ENCODE peak calls at places on chromosome 2, in ten cellular contexts. One of them, this sample, is unnamed. For H3K27me3 and H3K4me1, the result is how much of the 10 kb centered on the place peaks cover.

GRCh38 chr2:96153991-96154431 is 8.8 kb upstream of the DUSP2 start:
- DNase-seq in K562: no peak
- DNase-seq in upper lobe of right lung: peak
- DNase-seq in GM23248: no peak
- DNase-seq in heart right ventricle: no peak
- DNase-seq in CD8-positive, alpha-beta memory T cell: no peak
- DNase-seq in Peyer's patch: no peak
- DNase-seq in IMR-90: no peak
- DNase-seq in adrenal gland: no peak
- DNase-seq in aorta: no peak
- DNase-seq in this sample: no peak

GRCh38 chr2:113240150-113240914 is 38.4 kb downstream of the PAX8 start:
- DNase-seq in GM23248: peak
- DNase-seq in Peyer's patch: peak
- DNase-seq in heart right ventricle: peak
- DNase-seq in upper lobe of right lung: peak
- DNase-seq in IMR-90: peak
- DNase-seq in CD8-positive, alpha-beta memory T cell: no peak
- DNase-seq in adrenal gland: peak
- DNase-seq in K562: no peak
- DNase-seq in aorta: peak
- DNase-seq in this sample: peak

GRCh38 chr2:24050041-24050655 is 607 bp downstream of the FKBP1B start:
- DNase-seq in aorta: peak
- DNase-seq in GM23248: peak
- DNase-seq in Peyer's patch: no peak
- DNase-seq in IMR-90: no peak
- DNase-seq in K562: no peak
- DNase-seq in upper lobe of right lung: peak
- DNase-seq in heart right ventricle: peak
- DNase-seq in CD8-positive, alpha-beta memory T cell: no peak
- DNase-seq in adrenal gland: peak
- DNase-seq in this sample: peak

GRCh38 chr2:8094571-8094970 is 587.3 kb upstream of the ID2 start:
- DNase-seq in IMR-90: no peak
- DNase-seq in heart right ventricle: no peak
- DNase-seq in Peyer's patch: no peak
- DNase-seq in GM23248: no peak
- DNase-seq in adrenal gland: no peak
- DNase-seq in K562: no peak
- DNase-seq in aorta: no peak
- DNase-seq in CD8-positive, alpha-beta memory T cell: no peak
- DNase-seq in upper lobe of right lung: no peak
- DNase-seq in this sample: peak

GRCh38 chr2:36965751-36966369 is 476 bp downstream of the STRN start:
- DNase-seq in IMR-90: no peak
- DNase-seq in Peyer's patch: peak
- DNase-seq in adrenal gland: no peak
- DNase-seq in CD8-positive, alpha-beta memory T cell: no peak
- DNase-seq in upper lobe of right lung: peak
- DNase-seq in aorta: no peak
- DNase-seq in K562: peak
- DNase-seq in GM23248: peak
- DNase-seq in heart right ventricle: no peak
- DNase-seq in this sample: no peak

GRCh38 chr2:101064868-101065549 is 62.9 kb downstream of the RPL31 start:
- DNase-seq in upper lobe of right lung: no peak
- DNase-seq in heart right ventricle: no peak
- DNase-seq in CD8-positive, alpha-beta memory T cell: no peak
- DNase-seq in aorta: no peak
- DNase-seq in adrenal gland: no peak
- DNase-seq in IMR-90: peak
- DNase-seq in Peyer's patch: no peak
- DNase-seq in K562: no peak
- DNase-seq in GM23248: peak
- DNase-seq in this sample: no peak

GRCh38 chr2:206533977-206534376 is 90.6 kb downstream of the ADAM23 start:
- DNase-seq in K562: no peak
- DNase-seq in CD8-positive, alpha-beta memory T cell: no peak
- DNase-seq in Peyer's patch: no peak
- DNase-seq in IMR-90: no peak
- DNase-seq in GM23248: no peak
- DNase-seq in heart right ventricle: no peak
- DNase-seq in upper lobe of right lung: no peak
- DNase-seq in aorta: no peak
- DNase-seq in adrenal gland: no peak
- DNase-seq in this sample: no peak

GRCh38 chr2:227939271-227940027 is 68.0 kb downstream of the DAW1 start:
- DNase-seq in adrenal gland: peak
- DNase-seq in CD8-positive, alpha-beta memory T cell: no peak
- DNase-seq in IMR-90: peak
- DNase-seq in Peyer's patch: no peak
- DNase-seq in aorta: no peak
- DNase-seq in K562: no peak
- DNase-seq in heart right ventricle: no peak
- DNase-seq in upper lobe of right lung: no peak
- DNase-seq in GM23248: peak
- DNase-seq in this sample: no peak

GRCh38 chr2:235463893-235464292 is 29.9 kb upstream of the AGAP1 start:
- DNase-seq in IMR-90: no peak
- DNase-seq in aorta: no peak
- DNase-seq in CD8-positive, alpha-beta memory T cell: no peak
- DNase-seq in adrenal gland: peak
- DNase-seq in heart right ventricle: peak
- DNase-seq in Peyer's patch: no peak
- DNase-seq in GM23248: no peak
- DNase-seq in K562: no peak
- DNase-seq in upper lobe of right lung: peak
- DNase-seq in this sample: peak

GRCh38 chr2:101014264-101014857 is 12.3 kb downstream of the RPL31 start:
- DNase-seq in upper lobe of right lung: no peak
- DNase-seq in heart right ventricle: no peak
- DNase-seq in Peyer's patch: no peak
- DNase-seq in GM23248: no peak
- DNase-seq in K562: no peak
- DNase-seq in adrenal gland: no peak
- DNase-seq in CD8-positive, alpha-beta memory T cell: no peak
- DNase-seq in aorta: no peak
- DNase-seq in IMR-90: no peak
- DNase-seq in this sample: no peak

GRCh38 chr2:95382686-95383634 is 19.5 kb upstream of the FAHD2A start:
- DNase-seq in GM23248: no peak
- DNase-seq in Peyer's patch: no peak
- DNase-seq in K562: no peak
- DNase-seq in adrenal gland: peak
- DNase-seq in IMR-90: no peak
- DNase-seq in aorta: no peak
- DNase-seq in CD8-positive, alpha-beta memory T cell: no peak
- DNase-seq in upper lobe of right lung: peak
- DNase-seq in heart right ventricle: no peak
- DNase-seq in this sample: no peak

GRCh38 chr2:43136862-43137261 is 89.5 kb downstream of the ZFP36L2 start:
- DNase-seq in Peyer's patch: peak
- DNase-seq in upper lobe of right lung: no peak
- DNase-seq in IMR-90: no peak
- DNase-seq in K562: no peak
- DNase-seq in aorta: no peak
- DNase-seq in GM23248: no peak
- DNase-seq in CD8-positive, alpha-beta memory T cell: peak
- DNase-seq in heart right ventricle: no peak
- DNase-seq in adrenal gland: no peak
- DNase-seq in this sample: no peak

GRCh38 chr2:186590538-186591441 is 934 bp downstream of the ITGAV start:
- DNase-seq in Peyer's patch: peak
- DNase-seq in adrenal gland: peak
- DNase-seq in K562: peak
- DNase-seq in GM23248: peak
- DNase-seq in heart right ventricle: no peak
- DNase-seq in aorta: no peak
- DNase-seq in CD8-positive, alpha-beta memory T cell: no peak
- DNase-seq in IMR-90: peak
- DNase-seq in upper lobe of right lung: no peak
- DNase-seq in this sample: no peak

GRCh38 chr2:199463000-199463692 is 5.4 kb upstream of the SATB2 start:
- DNase-seq in aorta: peak
- DNase-seq in heart right ventricle: peak
- DNase-seq in upper lobe of right lung: peak
- DNase-seq in CD8-positive, alpha-beta memory T cell: no peak
- DNase-seq in IMR-90: peak
- DNase-seq in GM23248: peak
- DNase-seq in K562: no peak
- DNase-seq in adrenal gland: peak
- DNase-seq in Peyer's patch: no peak
- DNase-seq in this sample: peak

GRCh38 chr2:218867900-218868299 is 8.3 kb downstream of the WNT6 start:
- DNase-seq in GM23248: no peak
- DNase-seq in Peyer's patch: no peak
- DNase-seq in K562: no peak
- DNase-seq in aorta: no peak
- DNase-seq in adrenal gland: no peak
- DNase-seq in IMR-90: no peak
- DNase-seq in CD8-positive, alpha-beta memory T cell: no peak
- DNase-seq in upper lobe of right lung: no peak
- DNase-seq in heart right ventricle: peak
- DNase-seq in this sample: no peak
- H3K27me3 ChIP-seq in GM23248: half or more
- H3K27me3 ChIP-seq in Peyer's patch: under half
- H3K27me3 ChIP-seq in K562: under half
- H3K27me3 ChIP-seq in aorta: under half
- H3K27me3 ChIP-seq in adrenal gland: under half
- H3K27me3 ChIP-seq in IMR-90: half or more
- H3K27me3 ChIP-seq in CD8-positive, alpha-beta memory T cell: under half
- H3K27me3 ChIP-seq in upper lobe of right lung: half or more
- H3K27me3 ChIP-seq in heart right ventricle: half or more
- H3K27me3 ChIP-seq in this sample: under half

GRCh38 chr2:62566847-62567246 is 60.9 kb upstream of the TMEM17 start:
- DNase-seq in K562: no peak
- DNase-seq in IMR-90: no peak
- DNase-seq in CD8-positive, alpha-beta memory T cell: no peak
- DNase-seq in Peyer's patch: no peak
- DNase-seq in GM23248: no peak
- DNase-seq in heart right ventricle: no peak
- DNase-seq in aorta: no peak
- DNase-seq in upper lobe of right lung: no peak
- DNase-seq in adrenal gland: no peak
- DNase-seq in this sample: no peak

GRCh38 chr2:62569907-62570793 is 64.2 kb upstream of the TMEM17 start:
- DNase-seq in CD8-positive, alpha-beta memory T cell: no peak
- DNase-seq in upper lobe of right lung: no peak
- DNase-seq in K562: no peak
- DNase-seq in IMR-90: no peak
- DNase-seq in adrenal gland: no peak
- DNase-seq in GM23248: no peak
- DNase-seq in aorta: no peak
- DNase-seq in heart right ventricle: no peak
- DNase-seq in Peyer's patch: no peak
- DNase-seq in this sample: peak

GRCh38 chr2:62568983-62569837 is 63.2 kb upstream of the TMEM17 start:
- DNase-seq in GM23248: no peak
- DNase-seq in CD8-positive, alpha-beta memory T cell: no peak
- DNase-seq in Peyer's patch: no peak
- DNase-seq in adrenal gland: no peak
- DNase-seq in K562: no peak
- DNase-seq in upper lobe of right lung: no peak
- DNase-seq in heart right ventricle: no peak
- DNase-seq in IMR-90: peak
- DNase-seq in aorta: no peak
- DNase-seq in this sample: no peak

GRCh38 chr2:62565309-62565908 is 59.4 kb upstream of the TMEM17 start:
- DNase-seq in upper lobe of right lung: no peak
- DNase-seq in IMR-90: no peak
- DNase-seq in CD8-positive, alpha-beta memory T cell: no peak
- DNase-seq in Peyer's patch: no peak
- DNase-seq in heart right ventricle: no peak
- DNase-seq in aorta: no peak
- DNase-seq in GM23248: no peak
- DNase-seq in K562: no peak
- DNase-seq in adrenal gland: no peak
- DNase-seq in this sample: no peak

DNA sequence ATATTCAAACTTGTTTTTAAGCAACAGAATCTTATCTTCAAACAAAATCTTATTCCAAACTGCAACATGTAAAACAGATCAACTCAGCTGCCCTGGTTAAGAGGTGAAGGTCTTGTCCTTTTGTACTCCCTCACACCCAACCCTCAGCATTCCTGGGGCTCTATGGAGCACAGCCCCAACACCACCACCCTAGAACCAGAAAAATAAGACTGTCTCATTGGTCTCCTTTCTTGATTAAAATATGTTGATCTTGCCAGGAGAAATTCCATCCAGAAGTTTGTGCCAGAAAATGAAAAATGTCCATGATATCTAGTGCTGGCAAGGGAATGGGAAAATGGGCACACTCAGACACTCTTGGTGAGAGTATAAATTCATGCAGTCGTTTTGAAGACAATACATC is 62.1 kb upstream of the TMEM17 start:
- DNase-seq in CD8-positive, alpha-beta memory T cell: no peak
- DNase-seq in IMR-90: no peak
- DNase-seq in K562: no peak
- DNase-seq in aorta: no peak
- DNase-seq in heart right ventricle: no peak
- DNase-seq in GM23248: no peak
- DNase-seq in upper lobe of right lung: no peak
- DNase-seq in adrenal gland: peak
- DNase-seq in Peyer's patch: no peak
- DNase-seq in this sample: no peak
- H3K27ac ChIP-seq in CD8-positive, alpha-beta memory T cell: no peak
- H3K27ac ChIP-seq in IMR-90: no peak
- H3K27ac ChIP-seq in K562: no peak
- H3K27ac ChIP-seq in aorta: no peak
- H3K27ac ChIP-seq in heart right ventricle: no peak
- H3K27ac ChIP-seq in GM23248: no peak
- H3K27ac ChIP-seq in upper lobe of right lung: no peak
- H3K27ac ChIP-seq in adrenal gland: no peak
- H3K27ac ChIP-seq in Peyer's patch: no peak
- H3K27ac ChIP-seq in this sample: no peak

GRCh38 chr2:1750935-1751767 is 6.8 kb upstream of the PXDN start:
- DNase-seq in adrenal gland: peak
- DNase-seq in upper lobe of right lung: peak
- DNase-seq in CD8-positive, alpha-beta memory T cell: no peak
- DNase-seq in IMR-90: peak
- DNase-seq in K562: peak
- DNase-seq in Peyer's patch: no peak
- DNase-seq in heart right ventricle: peak
- DNase-seq in GM23248: peak
- DNase-seq in aorta: peak
- DNase-seq in this sample: peak
- H3K4me1 ChIP-seq in adrenal gland: under half
- H3K4me1 ChIP-seq in upper lobe of right lung: under half
- H3K4me1 ChIP-seq in CD8-positive, alpha-beta memory T cell: under half
- H3K4me1 ChIP-seq in IMR-90: under half
- H3K4me1 ChIP-seq in K562: under half
- H3K4me1 ChIP-seq in Peyer's patch: under half
- H3K4me1 ChIP-seq in heart right ventricle: under half
- H3K4me1 ChIP-seq in GM23248: under half
- H3K4me1 ChIP-seq in aorta: under half
- H3K4me1 ChIP-seq in this sample: under half

DNA sequence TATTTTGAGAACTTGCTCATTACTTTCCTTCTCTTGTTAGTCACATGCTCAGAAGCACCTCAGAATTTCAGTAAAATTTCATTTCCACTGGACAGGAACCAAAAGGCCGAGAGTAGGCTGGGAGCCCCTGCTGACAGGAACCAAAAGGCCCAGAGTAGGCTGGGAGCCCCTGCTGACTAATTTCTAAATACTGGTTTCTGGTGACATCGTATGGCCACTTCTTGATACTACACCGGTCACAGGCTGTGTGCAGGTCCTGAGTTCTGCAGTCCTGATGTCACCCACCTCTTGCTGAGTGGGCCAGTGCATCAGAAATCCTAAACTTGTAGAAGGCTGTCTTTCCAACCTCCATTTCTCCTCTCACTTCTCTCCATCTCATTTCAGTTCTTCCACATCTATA is 17.7 kb upstream of the EN1 start:
- DNase-seq in aorta: no peak
- DNase-seq in adrenal gland: peak
- DNase-seq in K562: peak
- DNase-seq in heart right ventricle: no peak
- DNase-seq in GM23248: peak
- DNase-seq in Peyer's patch: no peak
- DNase-seq in IMR-90: peak
- DNase-seq in upper lobe of right lung: peak
- DNase-seq in CD8-positive, alpha-beta memory T cell: no peak
- DNase-seq in this sample: no peak
- H3K27me3 ChIP-seq in aorta: under half
- H3K27me3 ChIP-seq in adrenal gland: under half
- H3K27me3 ChIP-seq in K562: under half
- H3K27me3 ChIP-seq in heart right ventricle: under half
- H3K27me3 ChIP-seq in GM23248: under half
- H3K27me3 ChIP-seq in Peyer's patch: under half
- H3K27me3 ChIP-seq in IMR-90: under half
- H3K27me3 ChIP-seq in upper lobe of right lung: under half
- H3K27me3 ChIP-seq in CD8-positive, alpha-beta memory T cell: under half
- H3K27me3 ChIP-seq in this sample: under half